ENCODE peak calls at places on chromosome 4, in five cellular contexts. Y is PC-3, H is A549, G is right atrium auricular region, S is neural progenitor cell. D is an unnamed sample.

GRCh38 chr4:30600246-30600645 is 119.9 kb upstream of the PCDH7 start:
- DNase-seq in S (peak), Y (peak), G (no peak), H (no peak), D (no peak)

GRCh38 chr4:47383829-47384427 is 79.6 kb downstream of the COMMD8 start:
- DNase-seq in S (peak), G (no peak), H (peak), Y (peak), D (no peak)

GRCh38 chr4:39045791-39046221 is 13.6 kb upstream of the TMEM156 start:
- DNase-seq in S (no peak), G (no peak), Y (peak), H (peak), D (no peak)

GRCh38 chr4:20074450-20074849 is 177.3 kb upstream of the SLIT2 start:
- DNase-seq in Y (peak), H (no peak), S (no peak), G (no peak), D (no peak)

GRCh38 chr4:1172228-1172851 is at the start of gene SPON2:
- DNase-seq in H (no peak), Y (no peak), S (peak), G (no peak), D (no peak)

GRCh38 chr4:82561745-82562552 is at the start of gene TMEM150C:
- DNase-seq in Y (peak), H (peak), G (no peak), S (peak), D (no peak)

GRCh38 chr4:35151816-35152572 is 1092.3 kb downstream of the ARAP2 start:
- DNase-seq in G (no peak), Y (peak), H (peak), S (peak), D (no peak)

GRCh38 chr4:111991797-111992196 is 153.5 kb upstream of the FAM241A start:
- DNase-seq in H (peak), G (no peak), Y (peak), S (no peak), D (peak)

GRCh38 chr4:84291984-84292383 is 207.1 kb downstream of the NKX6-1 start:
- DNase-seq in H (no peak), S (no peak), G (no peak), Y (no peak), D (no peak)

GRCh38 chr4:166886708-166887107 is 347.6 kb downstream of the SPOCK3 start:
- DNase-seq in S (no peak), G (no peak), H (no peak), Y (no peak), D (no peak)

GRCh38 chr4:155494037-155494718 is 117.4 kb upstream of the MAP9 start:
- DNase-seq in H (no peak), S (no peak), G (no peak), Y (no peak), D (no peak)

GRCh38 chr4:145635630-145636029 is 16.4 kb downstream of the MMAA start:
- DNase-seq in G (no peak), H (no peak), Y (no peak), S (no peak), D (no peak)

GRCh38 chr4:182271731-182272525 is 28.7 kb downstream of the TENM3 start:
- DNase-seq in S (no peak), H (no peak), G (no peak), Y (no peak), D (no peak)

GRCh38 chr4:135508006-135508714 is 1306.6 kb upstream of the PABPC4L start:
- DNase-seq in H (peak), G (no peak), Y (peak), S (no peak), D (no peak)

GRCh38 chr4:142264961-142265360 is 581.1 kb downstream of the INPP4B start:
- DNase-seq in H (peak), Y (peak), G (no peak), S (no peak), D (no peak)

GRCh38 chr4:26916195-26916594 is 55.6 kb downstream of the STIM2 start:
- DNase-seq in G (no peak), H (no peak), Y (no peak), S (no peak), D (no peak)

GRCh38 chr4:87844476-87844875 is 11.7 kb downstream of the MEPE start:
- DNase-seq in H (no peak), G (no peak), S (no peak), Y (no peak), D (no peak)

GRCh38 chr4:43411226-43411625 is 518.7 kb downstream of the GRXCR1 start:
- DNase-seq in H (no peak), S (no peak), G (no peak), Y (no peak), D (peak)

GRCh38 chr4:141458501-141458900 is 177.9 kb upstream of the IL15 start:
- DNase-seq in H (peak), S (no peak), Y (peak), G (no peak), D (no peak)

GRCh38 chr4:113003841-113004240 is 45.6 kb upstream of the ANK2 start:
- DNase-seq in H (no peak), Y (peak), G (no peak), S (no peak), D (no peak)

GRCh38 chr4:85681194-85681803 is 206.3 kb downstream of the ARHGAP24 start:
- DNase-seq in G (no peak), S (no peak), H (no peak), Y (no peak), D (peak)

GRCh38 chr4:4693258-4693657 is 151.4 kb upstream of the STX18 start:
- DNase-seq in S (no peak), H (no peak), G (no peak), Y (no peak), D (no peak)

GRCh38 chr4:4689694-4690440 is 148.0 kb upstream of the STX18 start:
- DNase-seq in H (no peak), S (no peak), G (no peak), Y (no peak), D (no peak)

GRCh38 chr4:145090370-145090769 is 7.6 kb downstream of the ANAPC10 start:
- DNase-seq in Y (no peak), G (no peak), S (no peak), H (no peak), D (no peak)

GRCh38 chr4:103075894-103076776 is at the start of gene SLC9B2:
- DNase-seq in S (peak), H (peak), G (peak), Y (peak), D (no peak)

DNA sequence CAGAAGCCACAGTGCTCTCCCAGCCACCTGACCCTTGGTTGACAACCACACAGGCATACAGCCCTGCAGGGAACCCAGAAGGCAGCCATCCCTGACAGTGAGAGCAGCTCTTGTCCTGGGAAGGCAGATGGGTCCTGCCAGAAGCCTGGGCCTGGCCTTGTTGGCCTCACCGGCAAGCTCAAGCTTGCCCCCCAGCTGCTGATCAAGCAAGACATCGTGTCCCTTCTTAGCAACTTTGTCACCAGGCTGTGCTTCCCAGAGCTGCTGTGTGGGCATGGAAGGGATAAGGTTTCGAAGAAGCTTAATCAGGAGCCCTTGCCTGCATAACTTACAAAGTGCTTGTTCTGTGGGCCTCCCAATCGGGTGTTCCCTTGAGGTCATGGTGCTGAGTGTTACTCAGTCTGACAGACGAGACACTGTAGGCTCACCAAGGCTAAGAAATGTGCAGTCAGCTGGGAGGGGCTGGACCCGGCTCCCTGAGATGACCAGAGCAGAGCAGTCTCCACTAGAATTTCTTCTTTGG is 6.8 kb upstream of the ABLIM2 start:
- DNase-seq in S (no peak), H (no peak), Y (no peak), G (no peak), D (no peak)
- TF ChIP-seq CTCF in S (no peak), H (no peak), Y (no peak), G (peak), D (no peak)

GRCh38 chr4:16550488-16550980 is 324.3 kb upstream of the TAPT1 start:
- DNase-seq in G (no peak), S (no peak), H (no peak), Y (no peak), D (no peak)
- TF ChIP-seq CTCF in G (no peak), S (no peak), H (no peak), Y (no peak), D (no peak)

DNA sequence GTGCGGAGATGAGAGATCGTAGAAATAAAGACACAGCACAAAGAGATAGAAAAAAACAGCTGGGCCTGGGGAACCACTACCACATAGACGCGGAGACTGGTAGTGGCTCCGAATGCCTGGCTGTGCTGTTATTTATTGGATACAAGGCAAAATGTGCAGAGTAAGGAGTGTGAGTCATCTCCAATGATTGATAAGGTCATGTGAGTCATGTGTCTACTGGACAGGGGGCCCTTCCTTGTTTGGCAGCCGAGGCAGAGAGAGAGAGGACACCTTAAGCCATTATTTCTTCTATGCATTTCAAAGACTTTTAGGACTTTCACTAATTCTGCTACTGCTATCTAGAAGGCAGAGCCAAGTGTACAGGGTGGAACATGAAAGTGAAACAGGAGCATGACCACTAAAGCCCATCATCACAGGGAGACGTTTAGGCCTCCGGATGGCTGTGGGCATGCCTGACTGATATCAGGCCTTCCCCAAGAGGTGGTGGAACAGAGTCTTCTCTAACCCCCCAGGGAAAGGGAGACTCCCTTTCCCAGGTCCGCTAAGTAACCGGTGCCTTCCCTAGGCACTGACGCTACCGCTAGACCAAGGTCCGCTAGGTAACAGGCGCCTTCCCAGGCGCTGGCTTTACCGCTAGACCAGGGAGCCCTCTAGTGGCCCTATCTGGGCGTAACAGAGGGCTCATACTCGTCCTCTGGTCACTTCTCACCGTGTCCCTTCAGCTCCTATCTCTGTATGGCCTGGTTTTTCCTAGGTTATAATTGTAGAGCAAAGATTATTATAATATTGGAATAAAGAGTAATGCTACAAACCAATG is 921.5 kb upstream of the PCDH10 start:
- DNase-seq in S (peak), G (no peak), Y (peak), H (peak), D (no peak)
- TF ChIP-seq CTCF in S (peak), G (peak), Y (peak), H (peak), D (no peak)

GRCh38 chr4:23904639-23905061 is 14.8 kb upstream of the PPARGC1A start:
- DNase-seq in G (no peak), Y (no peak), S (no peak), H (no peak), D (no peak)

GRCh38 chr4:23899565-23899964 is 9.7 kb upstream of the PPARGC1A start:
- DNase-seq in H (no peak), Y (no peak), S (no peak), G (no peak), D (no peak)

GRCh38 chr4:23903859-23904438 is 14.1 kb upstream of the PPARGC1A start:
- DNase-seq in Y (no peak), S (no peak), G (no peak), H (no peak), D (no peak)

GRCh38 chr4:23900636-23901035 is 10.8 kb upstream of the PPARGC1A start:
- DNase-seq in Y (no peak), G (no peak), H (no peak), S (no peak), D (no peak)

GRCh38 chr4:23902203-23902602 is 12.4 kb upstream of the PPARGC1A start:
- DNase-seq in G (no peak), H (no peak), S (no peak), Y (no peak), D (no peak)
- TF ChIP-seq CTCF in G (no peak), H (no peak), S (peak), Y (no peak), D (no peak)

D was measured in AG09319.